ENCODE peak calls at places on chromosomes 11 and 22, in six cellular contexts. A is PC-3, J is heart left ventricle, R is cardiac fibroblast, M is mammary epithelial cell, C is HCT116. F is an unnamed sample.

GRCh38 chr22:35476341-35476740 is 64.3 kb upstream of the RASD2 start:
- DNase-seq in A (no peak), J (no peak), R (no peak), M (no peak), C (no peak), F (no peak)

GRCh38 chr11:6531267-6531752 is 34.2 kb downstream of the DNHD1 start:
- DNase-seq in A (peak; percentile 60), J (no peak), R (peak; percentile 65), M (peak; percentile 21), C (peak; percentile 45), F (no peak)

GRCh38 chr11:67059671-67060070 is 3.0 kb downstream of the RHOD start:
- DNase-seq in A (no peak), J (no peak), R (no peak), M (no peak), C (no peak), F (no peak)

GRCh38 chr11:130055637-130056036 is 14.1 kb upstream of the APLP2 start:
- DNase-seq in A (no peak), J (no peak), R (peak; percentile 49), M (peak; percentile 68), C (no peak), F (no peak)

GRCh38 chr11:102669664-102670063 is 35.9 kb downstream of the MMP27 start:
- DNase-seq in A (no peak), J (no peak), R (no peak), M (no peak), C (no peak), F (no peak)

GRCh38 chr22:30325065-30325720 is 1.5 kb downstream of the TBC1D10A start:
- DNase-seq in A (peak; percentile 67), J (peak; percentile 55), R (peak; percentile 84), M (peak; percentile 93), C (no peak), F (no peak)

GRCh38 chr11:74220376-74220775 is 49.3 kb downstream of the PPME1 start:
- DNase-seq in A (no peak), J (no peak), R (peak; percentile 10), M (no peak), C (no peak), F (no peak)

GRCh38 chr11:117585631-117586030 is 211.4 kb downstream of the DSCAML1 start:
- DNase-seq in A (no peak), J (no peak), R (no peak), M (no peak), C (no peak), F (no peak)

GRCh38 chr11:38019072-38019775 is 1421.2 kb upstream of the RAG2 start:
- DNase-seq in A (peak; percentile 87), J (no peak), R (peak; percentile 57), M (peak; percentile 95), C (no peak), F (no peak)
- TF ChIP-seq CTCF in A (peak; percentile 41), J (no peak), R (no peak), M (peak; percentile 38), C (no peak), F (no peak)

GRCh38 chr11:128323381-128323780 is 264.0 kb downstream of the ETS1 start:
- DNase-seq in A (no peak), J (no peak), R (peak; percentile 60), M (no peak), C (no peak), F (no peak)
- TF ChIP-seq CTCF in A (peak; percentile 57), J (peak; percentile 18), R (peak; percentile 49), M (peak; percentile 37), C (peak; percentile 41), F (peak; percentile 60)

GRCh38 chr11:113001709-113002108 is 40.5 kb downstream of the NCAM1 start:
- DNase-seq in A (no peak), J (no peak), R (no peak), M (no peak), C (no peak), F (no peak)

GRCh38 chr11:113006916-113007445 is 45.8 kb downstream of the NCAM1 start:
- DNase-seq in A (no peak), J (no peak), R (peak; percentile 1), M (no peak), C (no peak), F (no peak)
- TF ChIP-seq CTCF in A (no peak), J (no peak), R (no peak), M (no peak), C (no peak), F (no peak)

GRCh38 chr11:95359323-95359656 is 128.3 kb upstream of the SESN3 start:
- DNase-seq in A (no peak), J (no peak), R (no peak), M (no peak), C (no peak), F (no peak)

GRCh38 chr11:95361180-95361579 is 130.2 kb upstream of the SESN3 start:
- DNase-seq in A (no peak), J (no peak), R (no peak), M (no peak), C (no peak), F (no peak)

GRCh38 chr11:95360382-95360781 is 129.4 kb upstream of the SESN3 start:
- DNase-seq in A (no peak), J (no peak), R (no peak), M (no peak), C (no peak), F (no peak)

GRCh38 chr11:95358516-95359322 is 127.7 kb upstream of the SESN3 start:
- DNase-seq in A (no peak), J (no peak), R (peak; percentile 27), M (no peak), C (no peak), F (no peak)

GRCh38 chr11:95359756-95360155 is 128.8 kb upstream of the SESN3 start:
- DNase-seq in A (no peak), J (no peak), R (no peak), M (peak; percentile 46), C (no peak), F (no peak)
- TF ChIP-seq CTCF in A (no peak), J (no peak), R (no peak), M (no peak), C (no peak), F (no peak)

DNA sequence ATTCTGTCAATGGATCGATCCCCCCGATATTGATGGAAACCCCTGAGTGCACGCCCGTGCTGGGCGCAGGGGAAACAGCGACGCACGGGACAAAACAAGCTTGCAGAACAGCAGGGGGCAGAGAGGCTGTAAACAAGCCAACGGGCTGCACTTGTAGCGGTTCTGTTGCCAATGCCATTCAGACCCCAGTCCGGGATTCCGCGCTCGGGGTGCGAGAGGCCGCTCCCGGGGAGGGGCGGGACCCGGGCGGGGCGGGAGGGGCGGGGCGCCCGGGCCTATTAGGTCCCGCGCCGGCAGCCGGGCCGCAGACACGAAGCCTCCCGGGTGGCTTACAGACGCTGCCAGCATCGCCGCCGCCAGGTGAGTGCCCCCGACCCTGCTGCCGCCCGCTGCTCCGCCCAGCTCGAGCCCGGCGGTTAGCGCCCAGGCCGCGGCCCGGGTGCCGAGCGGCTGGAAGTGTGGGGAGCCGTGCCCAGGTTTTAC is at the start of gene BIK:
- DNase-seq in A (peak; percentile 44), J (no peak), R (peak; percentile 35), M (peak; percentile 37), C (no peak), F (peak; percentile 67)
- TF ChIP-seq CTCF in A (no peak), J (peak; percentile 14), R (peak; percentile 32), M (peak; percentile 33), C (no peak), F (peak; percentile 48)

GRCh38 chr11:68956142-68956541 is 24.6 kb downstream of the MRGPRD start:
- DNase-seq in A (no peak), J (no peak), R (no peak), M (no peak), C (no peak), F (peak; percentile 33)
- TF ChIP-seq CTCF in A (peak; percentile 58), J (no peak), R (peak; percentile 23), M (peak; percentile 17), C (peak; percentile 60), F (peak; percentile 50)